ENCODE peak calls at places on chromosome 14, in seven cellular contexts. O is HCT116, F is fibroblast of lung, A is tibial artery, Y is fibroblast of the aortic adventitia, R is cardiac fibroblast, S is ovary. D is an unnamed sample.

GRCh38 chr14:76271371-76271770 is 104.6 kb upstream of the ESRRB start:
- DNase-seq in O (no peak), F (no peak), A (peak), Y (no peak), R (no peak), S (no peak), D (no peak)

GRCh38 chr14:77148510-77149231 is 7.1 kb upstream of the ZDHHC22 start:
- DNase-seq in O (no peak), F (no peak), A (no peak), Y (no peak), R (no peak), S (no peak), D (no peak)

GRCh38 chr14:68261092-68261842 is 441.7 kb downstream of the RAD51B start:
- DNase-seq in O (no peak), F (no peak), A (no peak), Y (no peak), R (no peak), S (no peak), D (no peak)

GRCh38 chr14:77204457-77204796 is 22.8 kb downstream of the TMEM63C start:
- DNase-seq in O (no peak), F (no peak), A (no peak), Y (no peak), R (no peak), S (no peak), D (no peak)

GRCh38 chr14:24176599-24176998 is 4.7 kb downstream of the REC8 start:
- DNase-seq in O (no peak), F (no peak), A (no peak), Y (no peak), R (no peak), S (no peak), D (no peak)

GRCh38 chr14:94010625-94011024 is 13.5 kb downstream of the CCDC197 start:
- DNase-seq in O (no peak), F (no peak), A (no peak), Y (no peak), R (no peak), S (no peak), D (no peak)

GRCh38 chr14:42110167-42110566 is 503.5 kb downstream of the LRFN5 start:
- DNase-seq in O (no peak), F (peak), A (no peak), Y (peak), R (peak), S (no peak), D (peak)

GRCh38 chr14:32307881-32308582 is 21.1 kb upstream of the AKAP6 start:
- DNase-seq in O (no peak), F (no peak), A (no peak), Y (no peak), R (no peak), S (no peak), D (no peak)

GRCh38 chr14:71536927-71537772 is 395.1 kb upstream of the RGS6 start:
- DNase-seq in O (no peak), F (no peak), A (no peak), Y (no peak), R (no peak), S (no peak), D (no peak)

GRCh38 chr14:39381366-39381765 is 50.9 kb downstream of the FBXO33 start:
- DNase-seq in O (no peak), F (no peak), A (no peak), Y (no peak), R (no peak), S (peak), D (no peak)

GRCh38 chr14:94322648-94323570 is at the start of gene SERPINA6:
- DNase-seq in O (no peak), F (peak), A (no peak), Y (peak), R (peak), S (peak), D (no peak)

GRCh38 chr14:72774894-72775620 is 118.8 kb downstream of the DPF3 start:
- DNase-seq in O (no peak), F (no peak), A (no peak), Y (no peak), R (no peak), S (no peak), D (no peak)

GRCh38 chr14:70655110-70655826 is 13.6 kb downstream of the TTC9 start:
- DNase-seq in O (no peak), F (no peak), A (no peak), Y (no peak), R (no peak), S (no peak), D (no peak)

GRCh38 chr14:51367600-51367931 is 127.5 kb downstream of the TMX1 start:
- DNase-seq in O (no peak), F (peak), A (no peak), Y (peak), R (peak), S (no peak), D (peak)

GRCh38 chr14:32230695-32231280 is 27.7 kb upstream of the RNU6-8 start:
- DNase-seq in O (no peak), F (peak), A (no peak), Y (peak), R (peak), S (no peak), D (peak)

GRCh38 chr14:21923820-21924219 is 250.2 kb upstream of the OR4E1 start:
- DNase-seq in O (no peak), F (no peak), A (no peak), Y (no peak), R (no peak), S (no peak), D (no peak)

GRCh38 chr14:35046751-35047536 is 872 bp downstream of the FAM177A1 start:
- DNase-seq in O (no peak), F (no peak), A (no peak), Y (peak), R (no peak), S (no peak), D (no peak)

GRCh38 chr14:29710015-29710414 is 217.6 kb downstream of the PRKD1 start:
- DNase-seq in O (no peak), F (peak), A (no peak), Y (peak), R (peak), S (no peak), D (no peak)

GRCh38 chr14:65792208-65792905 is 379.8 kb downstream of the FUT8 start:
- DNase-seq in O (peak), F (no peak), A (no peak), Y (peak), R (no peak), S (no peak), D (no peak)

GRCh38 chr14:59585891-59586554 is 9.4 kb upstream of the CCDC175 start:
- DNase-seq in O (no peak), F (peak), A (no peak), Y (no peak), R (peak), S (no peak), D (peak)

GRCh38 chr14:92677955-92678354 is 70.5 kb downstream of the LGMN start:
- DNase-seq in O (no peak), F (no peak), A (no peak), Y (no peak), R (no peak), S (no peak), D (no peak)

GRCh38 chr14:28785096-28785952 is 18.7 kb downstream of the FOXG1 start:
- DNase-seq in O (no peak), F (no peak), A (no peak), Y (no peak), R (peak), S (no peak), D (no peak)

GRCh38 chr14:77268989-77269595 is 1.9 kb downstream of the NGB start:
- DNase-seq in O (no peak), F (no peak), A (no peak), Y (no peak), R (no peak), S (no peak), D (no peak)

GRCh38 chr14:68278568-68279436 is 459.2 kb downstream of the RAD51B start:
- DNase-seq in O (peak), F (peak), A (no peak), Y (peak), R (peak), S (no peak), D (no peak)

GRCh38 chr14:67815573-67816235 is 686 bp downstream of the ZFYVE26 start:
- DNase-seq in O (no peak), F (peak), A (no peak), Y (peak), R (peak), S (no peak), D (no peak)

GRCh38 chr14:72454388-72454787 is 439.5 kb downstream of the DPF3 start:
- DNase-seq in O (no peak), F (no peak), A (no peak), Y (no peak), R (no peak), S (no peak), D (no peak)

GRCh38 chr14:78849952-78850351 is 679.8 kb downstream of the NRXN3 start:
- DNase-seq in O (no peak), F (no peak), A (no peak), Y (no peak), R (no peak), S (no peak), D (no peak)

GRCh38 chr14:93970967-93971634 is 5.3 kb downstream of the ASB2 start:
- DNase-seq in O (no peak), F (no peak), A (no peak), Y (no peak), R (no peak), S (no peak), D (no peak)

GRCh38 chr14:92986254-92987147 is 63.6 kb downstream of the CHGA start:
- DNase-seq in O (no peak), F (peak), A (peak), Y (peak), R (peak), S (peak), D (no peak)

GRCh38 chr14:60332869-60333268 is 83.8 kb downstream of the PPM1A start:
- DNase-seq in O (no peak), F (no peak), A (no peak), Y (no peak), R (no peak), S (no peak), D (no peak)

GRCh38 chr14:21537088-21537424 is 10.9 kb upstream of the SALL2 start:
- DNase-seq in O (no peak), F (no peak), A (no peak), Y (no peak), R (no peak), S (no peak), D (no peak)

GRCh38 chr14:88605594-88605993 is 42.8 kb downstream of the ZC3H14 start:
- DNase-seq in O (no peak), F (no peak), A (no peak), Y (no peak), R (no peak), S (no peak), D (no peak)

GRCh38 chr14:75372260-75372659 is 55.6 kb upstream of the JDP2 start:
- DNase-seq in O (no peak), F (no peak), A (no peak), Y (no peak), R (peak), S (no peak), D (no peak)

GRCh38 chr14:20866963-20867362 is 24.2 kb upstream of the RNASE3 start:
- DNase-seq in O (peak), F (no peak), A (no peak), Y (peak), R (peak), S (no peak), D (no peak)

GRCh38 chr14:69259531-69260245 is at the start of gene GALNT16:
- DNase-seq in O (no peak), F (no peak), A (no peak), Y (no peak), R (peak), S (no peak), D (no peak)

GRCh38 chr14:35705636-35706035 is 103.5 kb downstream of the RALGAPA1 start:
- DNase-seq in O (no peak), F (no peak), A (no peak), Y (no peak), R (no peak), S (no peak), D (no peak)

DNA sequence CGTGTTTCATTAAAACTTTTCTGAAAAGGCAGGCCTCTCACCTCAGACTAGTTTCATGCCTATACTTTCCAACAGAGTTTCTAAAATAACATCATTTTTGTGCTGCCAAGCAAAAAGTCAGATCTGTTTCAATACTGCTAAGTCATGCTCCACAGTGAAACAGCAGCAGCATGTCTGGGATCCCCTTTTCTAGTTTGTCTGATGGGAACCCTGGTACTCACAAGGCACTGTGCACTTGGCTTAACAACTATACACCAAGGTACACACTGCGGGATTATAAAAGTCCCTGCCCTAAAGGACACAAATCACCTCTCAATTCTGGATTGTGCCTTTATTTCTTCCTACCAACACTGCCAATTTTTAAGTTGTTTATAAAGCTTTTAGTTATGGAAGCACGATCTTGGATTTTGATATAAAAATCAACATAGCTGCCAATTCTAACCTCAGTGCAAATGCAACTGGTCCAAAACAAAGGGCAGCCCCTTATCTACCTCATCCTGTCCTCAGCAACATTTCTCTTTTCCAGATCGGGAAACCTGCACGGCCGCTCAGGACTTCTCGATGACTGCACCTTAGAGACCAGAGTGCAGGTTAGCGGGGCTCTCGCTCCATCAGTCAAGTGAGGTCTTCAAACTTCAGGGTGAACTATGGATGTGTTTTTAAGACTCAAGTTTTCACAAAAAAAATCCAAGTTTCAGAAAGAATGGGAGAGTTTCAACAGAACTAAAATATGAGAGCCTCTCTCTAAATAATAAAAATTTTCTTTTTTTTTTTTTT is 1.7 kb upstream of the EIF5 start:
- DNase-seq in O (no peak), F (no peak), A (no peak), Y (no peak), R (no peak), S (no peak), D (no peak)
- H3K4me3 ChIP-seq in O (peak), F (no peak), A (no peak), Y (no peak), R (no peak), S (no peak), D (no peak)

GRCh38 chr14:73784988-73785313 is 66.7 kb upstream of the PTGR2 start:
- DNase-seq in O (no peak), F (no peak), A (no peak), Y (no peak), R (no peak), S (no peak), D (no peak)

GRCh38 chr14:73786632-73786941 is 65.0 kb upstream of the PTGR2 start:
- DNase-seq in O (no peak), F (peak), A (no peak), Y (no peak), R (peak), S (peak), D (no peak)

GRCh38 chr14:73785336-73785833 is 66.2 kb upstream of the PTGR2 start:
- DNase-seq in O (no peak), F (peak), A (no peak), Y (peak), R (peak), S (no peak), D (no peak)

GRCh38 chr14:73786942-73787759 is 64.5 kb upstream of the PTGR2 start:
- DNase-seq in O (no peak), F (no peak), A (peak), Y (peak), R (peak), S (peak), D (no peak)

DNA sequence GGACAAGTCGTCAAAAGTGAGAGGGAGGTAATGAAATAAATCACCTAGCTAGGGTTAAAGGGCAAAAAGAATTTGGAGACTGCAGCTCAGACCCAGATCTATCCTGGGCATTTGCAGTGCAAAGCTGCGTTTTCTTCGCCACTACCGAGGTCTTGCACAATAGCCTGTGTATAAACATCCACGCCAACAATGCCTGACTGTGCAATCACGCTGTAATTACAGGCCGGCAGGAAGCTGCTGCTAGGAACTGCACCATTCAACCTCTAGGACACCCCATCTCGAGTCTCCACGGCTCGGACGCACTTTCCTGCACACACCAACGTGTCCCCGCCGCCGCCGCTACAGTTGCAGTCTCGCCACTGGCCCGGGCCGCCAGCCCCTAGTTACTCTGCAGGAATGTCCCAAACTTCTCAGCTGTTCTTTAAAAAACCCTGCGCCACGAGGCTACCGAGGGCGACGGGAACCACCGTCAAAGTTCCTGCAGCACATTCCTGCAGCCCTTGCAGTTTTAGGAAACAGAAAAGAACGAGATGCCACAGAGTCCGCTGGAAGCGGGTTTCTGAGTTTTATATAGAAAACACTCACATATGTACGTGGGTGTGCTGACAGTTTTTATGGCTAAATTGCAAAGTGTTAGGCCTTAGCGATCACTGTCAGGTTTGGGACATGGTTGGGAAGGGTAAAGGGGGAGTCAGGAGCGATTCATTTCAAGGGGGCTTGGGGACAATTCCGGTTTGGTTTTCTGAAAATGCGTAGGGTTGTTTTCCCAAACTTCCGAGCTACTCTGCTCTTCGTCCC is 65.6 kb upstream of the PTGR2 start:
- DNase-seq in O (peak), F (peak), A (peak), Y (peak), R (peak), S (peak), D (peak)
- TF ChIP-seq CTCF in O (no peak), F (peak), A (peak), Y (peak), R (peak), S (no peak), D (peak)

GRCh38 chr14:91323671-91324605 is 79.4 kb upstream of the GPR68 start:
- DNase-seq in O (peak), F (peak), A (peak), Y (peak), R (peak), S (peak), D (peak)
- H3K4me3 ChIP-seq in O (no peak), F (no peak), A (peak), Y (peak), R (peak), S (peak), D (peak)

GRCh38 chr14:46580941-46581671 is 70.5 kb downstream of the RPL10L start:
- DNase-seq in O (peak), F (peak), A (no peak), Y (no peak), R (peak), S (no peak), D (no peak)
- TF ChIP-seq CTCF in O (peak), F (no peak), A (no peak), Y (no peak), R (peak), S (no peak), D (no peak)

DNA sequence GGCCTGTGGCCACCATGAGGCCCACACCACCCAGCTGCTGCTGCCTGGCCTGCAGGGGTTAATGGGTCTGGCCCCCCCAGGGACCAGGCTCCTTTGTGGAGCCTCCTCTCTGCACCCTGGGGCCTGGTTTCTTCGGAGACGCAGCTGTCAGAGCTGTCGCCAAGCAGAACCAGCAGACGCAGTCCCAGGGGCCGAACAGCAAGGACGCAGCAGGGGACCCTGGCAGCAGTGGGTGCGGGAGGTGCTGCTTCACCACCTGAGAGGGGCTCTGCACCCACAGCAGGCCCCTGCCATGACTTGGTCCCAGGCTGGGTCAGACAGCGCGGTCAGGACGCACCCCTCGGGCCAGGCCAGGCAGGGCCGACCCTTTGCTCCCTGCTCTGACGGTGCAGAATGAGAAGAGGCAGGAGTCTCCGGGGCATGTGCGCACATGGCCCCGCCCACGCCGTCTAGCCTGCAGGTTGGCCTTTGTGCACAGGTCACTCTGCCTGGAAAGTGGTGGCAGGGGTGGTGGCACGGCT is 30.5 kb downstream of the JAG2 start:
- DNase-seq in O (no peak), F (no peak), A (peak), Y (no peak), R (no peak), S (no peak), D (no peak)
- H3K4me3 ChIP-seq in O (no peak), F (no peak), A (no peak), Y (no peak), R (no peak), S (no peak), D (no peak)

DNA sequence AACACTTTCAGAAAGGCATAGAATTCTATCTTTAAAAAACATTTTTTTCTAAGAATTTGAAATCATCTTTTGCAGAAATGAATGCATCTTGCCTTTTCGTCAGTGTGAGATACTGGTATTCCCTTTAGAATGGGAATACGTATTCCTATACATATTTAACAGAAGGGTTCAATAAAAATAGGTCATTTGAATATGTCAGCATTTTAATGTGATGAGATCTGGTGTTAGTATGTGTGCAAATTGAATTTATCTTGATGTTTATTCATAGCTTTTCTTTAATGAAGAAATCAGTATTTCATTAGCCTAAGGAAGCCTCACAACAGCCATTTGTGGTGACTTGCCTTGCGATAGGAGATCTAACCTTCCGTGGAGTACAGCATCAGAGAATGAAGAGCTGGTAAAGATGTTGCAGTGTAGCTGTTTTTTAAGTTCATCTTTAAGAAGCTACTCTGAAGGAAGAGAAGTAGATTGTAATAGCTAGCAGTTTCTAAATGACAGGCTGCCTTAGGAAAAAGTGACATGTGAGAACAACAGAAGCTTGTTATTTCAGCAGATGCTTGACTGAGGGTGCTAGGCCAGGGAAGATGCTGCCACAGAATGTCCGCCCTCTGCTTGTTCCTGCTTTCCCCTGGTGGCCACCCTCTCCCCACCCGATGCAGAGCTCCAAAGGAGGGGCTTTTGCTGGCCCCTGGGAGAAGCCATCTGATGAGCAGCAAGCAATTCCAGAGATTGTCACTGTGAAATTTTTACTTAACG is 44.4 kb downstream of the WDR20 start:
- DNase-seq in O (no peak), F (no peak), A (no peak), Y (no peak), R (no peak), S (no peak), D (no peak)
- TF ChIP-seq CTCF in O (no peak), F (no peak), A (no peak), Y (no peak), R (no peak), S (no peak), D (no peak)

GRCh38 chr14:99231850-99232401 is 40.1 kb downstream of the BCL11B start:
- DNase-seq in O (peak), F (no peak), A (no peak), Y (no peak), R (no peak), S (peak), D (no peak)
- H3K4me3 ChIP-seq in O (no peak), F (no peak), A (no peak), Y (no peak), R (no peak), S (no peak), D (no peak)

D was measured in AG09309.